ENCODE peak calls at places on chromosome 15, in five cellular contexts. One of them, this sample, is unnamed.

GRCh38 chr15:78055923-78056713 is 21.4 kb downstream of the TBC1D2B start:
- DNase-seq in NCI-H2107: no peak
- DNase-seq in NCI-H460: no peak
- DNase-seq in amniotic epithelial cell: no peak
- DNase-seq in activated effector memory CD4-positive, alpha-beta T cell treated with anti-CD3 and anti-CD28 coated beads, Interleukin-2, amount 50 U/mL, for 16 hours: peak
- DNase-seq in this sample: no peak

GRCh38 chr15:69666441-69666882 is 213.8 kb downstream of the RPLP1 start:
- DNase-seq in NCI-H2107: no peak
- DNase-seq in NCI-H460: no peak
- DNase-seq in amniotic epithelial cell: peak
- DNase-seq in activated effector memory CD4-positive, alpha-beta T cell treated with anti-CD3 and anti-CD28 coated beads, Interleukin-2, amount 50 U/mL, for 16 hours: no peak
- DNase-seq in this sample: peak

GRCh38 chr15:62517541-62517940 is 352.5 kb upstream of the C2CD4B start:
- DNase-seq in NCI-H2107: no peak
- DNase-seq in NCI-H460: no peak
- DNase-seq in amniotic epithelial cell: peak
- DNase-seq in activated effector memory CD4-positive, alpha-beta T cell treated with anti-CD3 and anti-CD28 coated beads, Interleukin-2, amount 50 U/mL, for 16 hours: no peak
- DNase-seq in this sample: no peak

GRCh38 chr15:40436116-40436891 is 4.4 kb upstream of the BAHD1 start:
- DNase-seq in NCI-H2107: no peak
- DNase-seq in NCI-H460: no peak
- DNase-seq in amniotic epithelial cell: no peak
- DNase-seq in activated effector memory CD4-positive, alpha-beta T cell treated with anti-CD3 and anti-CD28 coated beads, Interleukin-2, amount 50 U/mL, for 16 hours: peak
- DNase-seq in this sample: peak

GRCh38 chr15:74727727-74728126 is 2.4 kb upstream of the CYP1A1 start:
- DNase-seq in NCI-H2107: no peak
- DNase-seq in NCI-H460: no peak
- DNase-seq in amniotic epithelial cell: no peak
- DNase-seq in activated effector memory CD4-positive, alpha-beta T cell treated with anti-CD3 and anti-CD28 coated beads, Interleukin-2, amount 50 U/mL, for 16 hours: no peak
- DNase-seq in this sample: peak

GRCh38 chr15:25169318-25169717 is 214.5 kb downstream of the SNRPN start:
- DNase-seq in NCI-H2107: no peak
- DNase-seq in NCI-H460: no peak
- DNase-seq in amniotic epithelial cell: no peak
- DNase-seq in activated effector memory CD4-positive, alpha-beta T cell treated with anti-CD3 and anti-CD28 coated beads, Interleukin-2, amount 50 U/mL, for 16 hours: peak
- DNase-seq in this sample: peak

GRCh38 chr15:29666241-29666640 is 156.0 kb downstream of the TJP1 start:
- DNase-seq in NCI-H2107: no peak
- DNase-seq in NCI-H460: no peak
- DNase-seq in amniotic epithelial cell: no peak
- DNase-seq in activated effector memory CD4-positive, alpha-beta T cell treated with anti-CD3 and anti-CD28 coated beads, Interleukin-2, amount 50 U/mL, for 16 hours: no peak
- DNase-seq in this sample: no peak

GRCh38 chr15:80455668-80456442 is 51.7 kb downstream of the ARNT2 start:
- DNase-seq in NCI-H2107: peak
- DNase-seq in NCI-H460: peak
- DNase-seq in amniotic epithelial cell: peak
- DNase-seq in activated effector memory CD4-positive, alpha-beta T cell treated with anti-CD3 and anti-CD28 coated beads, Interleukin-2, amount 50 U/mL, for 16 hours: peak
- DNase-seq in this sample: no peak

GRCh38 chr15:100997442-100997841 is 78.3 kb downstream of the LRRK1 start:
- DNase-seq in NCI-H2107: no peak
- DNase-seq in NCI-H460: no peak
- DNase-seq in amniotic epithelial cell: no peak
- DNase-seq in activated effector memory CD4-positive, alpha-beta T cell treated with anti-CD3 and anti-CD28 coated beads, Interleukin-2, amount 50 U/mL, for 16 hours: no peak
- DNase-seq in this sample: no peak

GRCh38 chr15:96736384-96736783 is 405.9 kb downstream of the NR2F2 start:
- DNase-seq in NCI-H2107: no peak
- DNase-seq in NCI-H460: no peak
- DNase-seq in amniotic epithelial cell: no peak
- DNase-seq in activated effector memory CD4-positive, alpha-beta T cell treated with anti-CD3 and anti-CD28 coated beads, Interleukin-2, amount 50 U/mL, for 16 hours: no peak
- DNase-seq in this sample: no peak

GRCh38 chr15:54089776-54090175 is 111.5 kb downstream of the UNC13C start:
- DNase-seq in NCI-H2107: no peak
- DNase-seq in NCI-H460: no peak
- DNase-seq in amniotic epithelial cell: no peak
- DNase-seq in activated effector memory CD4-positive, alpha-beta T cell treated with anti-CD3 and anti-CD28 coated beads, Interleukin-2, amount 50 U/mL, for 16 hours: no peak
- DNase-seq in this sample: no peak

GRCh38 chr15:80160570-80161156 is 7.9 kb downstream of the FAH start:
- DNase-seq in NCI-H2107: no peak
- DNase-seq in NCI-H460: peak
- DNase-seq in amniotic epithelial cell: peak
- DNase-seq in activated effector memory CD4-positive, alpha-beta T cell treated with anti-CD3 and anti-CD28 coated beads, Interleukin-2, amount 50 U/mL, for 16 hours: no peak
- DNase-seq in this sample: peak

GRCh38 chr15:91921188-91921820 is 67.8 kb downstream of the SLCO3A1 start:
- DNase-seq in NCI-H2107: no peak
- DNase-seq in NCI-H460: no peak
- DNase-seq in amniotic epithelial cell: no peak
- DNase-seq in activated effector memory CD4-positive, alpha-beta T cell treated with anti-CD3 and anti-CD28 coated beads, Interleukin-2, amount 50 U/mL, for 16 hours: no peak
- DNase-seq in this sample: no peak

GRCh38 chr15:64046347-64047153 is at the start of gene DAPK2:
- DNase-seq in NCI-H2107: no peak
- DNase-seq in NCI-H460: peak
- DNase-seq in amniotic epithelial cell: peak
- DNase-seq in activated effector memory CD4-positive, alpha-beta T cell treated with anti-CD3 and anti-CD28 coated beads, Interleukin-2, amount 50 U/mL, for 16 hours: peak
- DNase-seq in this sample: peak

GRCh38 chr15:27817258-27817657 is 281.9 kb downstream of the OCA2 start:
- DNase-seq in NCI-H2107: no peak
- DNase-seq in NCI-H460: no peak
- DNase-seq in amniotic epithelial cell: no peak
- DNase-seq in activated effector memory CD4-positive, alpha-beta T cell treated with anti-CD3 and anti-CD28 coated beads, Interleukin-2, amount 50 U/mL, for 16 hours: no peak
- DNase-seq in this sample: no peak

GRCh38 chr15:23538657-23539056 is 26.8 kb upstream of the MKRN3 start:
- DNase-seq in NCI-H2107: no peak
- DNase-seq in NCI-H460: no peak
- DNase-seq in amniotic epithelial cell: no peak
- DNase-seq in activated effector memory CD4-positive, alpha-beta T cell treated with anti-CD3 and anti-CD28 coated beads, Interleukin-2, amount 50 U/mL, for 16 hours: no peak
- DNase-seq in this sample: no peak

GRCh38 chr15:41904487-41905359 is 10.9 kb upstream of the SPTBN5 start:
- DNase-seq in NCI-H2107: peak
- DNase-seq in NCI-H460: peak
- DNase-seq in amniotic epithelial cell: peak
- DNase-seq in activated effector memory CD4-positive, alpha-beta T cell treated with anti-CD3 and anti-CD28 coated beads, Interleukin-2, amount 50 U/mL, for 16 hours: peak
- DNase-seq in this sample: no peak

GRCh38 chr15:77454265-77454664 is 33.6 kb downstream of the HMG20A start:
- DNase-seq in NCI-H2107: no peak
- DNase-seq in NCI-H460: no peak
- DNase-seq in amniotic epithelial cell: peak
- DNase-seq in activated effector memory CD4-positive, alpha-beta T cell treated with anti-CD3 and anti-CD28 coated beads, Interleukin-2, amount 50 U/mL, for 16 hours: no peak
- DNase-seq in this sample: no peak

This sample was measured in RWPE2.